ENCODE peak calls at places on chromosomes 6 and 20, in four cellular contexts. S, M, D and K are unnamed samples.
A peak's percentile ranks its signal among the peaks of the same experiment; 100 is the strongest.

GRCh38 chr6:127725821-127726220 is 148.8 kb downstream of the C6orf58 start:
- DNase-seq in S (no peak), M (no peak), D (no peak), K (no peak)

GRCh38 chr6:142469220-142469619 is 167.4 kb downstream of the ADGRG6 start:
- DNase-seq in S (no peak), M (no peak), D (no peak), K (no peak)

GRCh38 chr6:18415671-18416340 is 28.7 kb downstream of the RNF144B start:
- DNase-seq in M (no peak), D (no peak), S (no peak), K (no peak)

GRCh38 chr6:55319961-55320690 is 7.1 kb upstream of the GFRAL start:
- DNase-seq in S (no peak), M (no peak), D (no peak), K (no peak)

GRCh38 chr6:95648636-95649035 is 71.3 kb downstream of the MANEA start:
- DNase-seq in D (peak; percentile 46), M (no peak), S (no peak), K (no peak)

GRCh38 chr20:37383229-37383989 is 37.5 kb downstream of the SRC start:
- DNase-seq in D (no peak), S (no peak), M (peak; percentile 81), K (no peak)

GRCh38 chr20:4957187-4957586 is 44.1 kb downstream of the SLC23A2 start:
- DNase-seq in M (no peak), D (no peak), S (no peak), K (no peak)

GRCh38 chr6:83511901-83512681 is at the start of gene PRSS35:
- DNase-seq in D (peak; percentile 7), S (peak; percentile 29), M (peak; percentile 32), K (no peak)

GRCh38 chr6:47061631-47062300 is 19.6 kb upstream of the ADGRF1 start:
- DNase-seq in D (peak; percentile 72), S (no peak), M (no peak), K (no peak)

GRCh38 chr6:110650755-110651154 is 164.5 kb downstream of the CDK19 start:
- DNase-seq in S (no peak), D (no peak), M (no peak), K (no peak)

GRCh38 chr6:96015791-96016776 is at the start of gene FUT9:
- DNase-seq in D (no peak), S (no peak), M (no peak), K (no peak)

GRCh38 chr6:161882196-161882595 is 608.3 kb upstream of the AGPAT4 start:
- DNase-seq in M (no peak), D (no peak), S (no peak), K (no peak)

GRCh38 chr6:35297541-35298481 is at the start of gene DEF6:
- DNase-seq in M (peak; percentile 81), S (peak; percentile 95), D (peak; percentile 88), K (peak; percentile 35)

GRCh38 chr20:60249436-60249835 is 291.2 kb downstream of the CDH26 start:
- DNase-seq in M (no peak), D (no peak), S (no peak), K (peak; percentile 52)

GRCh38 chr6:149060300-149060984 is 257.1 kb upstream of the TAB2 start:
- DNase-seq in D (peak; percentile 20), S (no peak), M (no peak), K (no peak)

GRCh38 chr6:113103618-113104390 is 753.3 kb upstream of the MARCKS start:
- DNase-seq in S (no peak), M (no peak), D (no peak), K (no peak)

GRCh38 chr6:34331361-34332050 is 61.0 kb downstream of the NUDT3 start:
- DNase-seq in D (no peak), S (no peak), M (no peak), K (no peak)

GRCh38 chr20:34560141-34560523 is 1.6 kb downstream of the MAP1LC3A start:
- DNase-seq in D (no peak), S (no peak), M (no peak), K (no peak)

GRCh38 chr6:1630771-1631217 is 21.1 kb downstream of the FOXC1 start:
- DNase-seq in D (no peak), M (peak; percentile 75), S (peak; percentile 55), K (no peak)

GRCh38 chr6:118931436-118931835 is 3.5 kb downstream of the MCM9 start:
- DNase-seq in D (no peak), S (no peak), M (no peak), K (no peak)

GRCh38 chr6:150005761-150006651 is 19.3 kb downstream of the RAET1L start:
- DNase-seq in D (no peak), S (no peak), M (no peak), K (no peak)

GRCh38 chr20:48831702-48832422 is 4.1 kb upstream of the PREX1 start:
- DNase-seq in S (peak; percentile 48), D (no peak), M (no peak), K (no peak)

GRCh38 chr6:119311514-119312142 is 37.9 kb downstream of the MAN1A1 start:
- DNase-seq in D (no peak), M (no peak), S (peak; percentile 74), K (no peak)

GRCh38 chr6:170102038-170102437 is 188.8 kb downstream of the DLL1 start:
- DNase-seq in D (no peak), S (no peak), M (no peak), K (no peak)

GRCh38 chr6:23003671-23004598 is 434.6 kb downstream of the HDGFL1 start:
- DNase-seq in S (no peak), M (no peak), D (no peak), K (no peak)

GRCh38 chr6:143400258-143401059 is 50.0 kb downstream of the ADAT2 start:
- DNase-seq in S (no peak), M (no peak), D (peak; percentile 40), K (no peak)

GRCh38 chr20:6663104-6663503 is 104.4 kb upstream of the BMP2 start:
- DNase-seq in M (no peak), D (no peak), S (no peak), K (no peak)

GRCh38 chr20:63979549-63980316 is at the start of gene SAMD10:
- DNase-seq in M (no peak), D (peak; percentile 70), S (peak; percentile 63), K (no peak)

GRCh38 chr6:109197061-109197460 is 101.8 kb downstream of the CEP57L1 start:
- DNase-seq in S (no peak), M (no peak), D (no peak), K (no peak)

GRCh38 chr6:30541515-30542403 is 14.5 kb downstream of the GNL1 start:
- DNase-seq in S (peak; percentile 91), D (peak; percentile 76), M (peak; percentile 83), K (peak; percentile 74)
- H3K27ac ChIP-seq in S (no peak overlapping the region), D (no peak overlapping the region), M (no peak overlapping the region), K (no peak overlapping the region)

GRCh38 chr6:138970159-138970558 is 17.9 kb downstream of the REPS1 start:
- DNase-seq in M (no peak), S (no peak), D (no peak), K (no peak)

GRCh38 chr6:138972226-138972665 is 15.8 kb downstream of the REPS1 start:
- DNase-seq in D (no peak), S (no peak), M (no peak), K (no peak)

GRCh38 chr6:138971601-138972000 is 16.5 kb downstream of the REPS1 start:
- DNase-seq in D (no peak), S (no peak), M (no peak), K (no peak)

GRCh38 chr6:138973481-138974140 is 14.4 kb downstream of the REPS1 start:
- DNase-seq in S (no peak), M (no peak), D (no peak), K (no peak)

DNA sequence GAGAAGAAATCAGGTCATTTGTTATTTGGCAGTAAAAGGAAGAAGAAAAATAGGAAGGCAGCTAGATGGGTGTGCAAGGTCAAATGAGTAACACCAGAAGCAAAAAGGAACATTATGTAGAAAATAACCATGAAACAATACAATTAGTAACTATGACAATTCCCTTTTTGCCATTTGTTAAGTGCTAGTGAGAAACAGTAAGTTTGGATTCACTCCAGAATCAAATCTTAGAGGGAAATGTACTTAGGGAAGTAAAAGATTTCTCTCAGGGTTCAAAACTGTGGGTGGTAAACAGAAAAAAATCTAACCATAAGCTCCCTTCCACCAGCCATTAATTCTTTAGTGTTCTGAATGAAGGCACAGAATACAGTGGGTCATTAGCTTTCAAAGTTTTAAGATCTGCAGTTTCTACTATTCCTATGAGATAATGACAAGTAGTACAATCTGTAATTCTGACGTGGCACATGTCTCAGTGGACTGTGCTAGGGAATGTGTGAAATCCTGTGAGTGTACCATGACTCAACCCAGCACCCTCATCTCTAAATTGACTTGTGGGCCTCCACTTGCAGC is 17.1 kb downstream of the REPS1 start:
- DNase-seq in S (no peak), M (peak; percentile 55), D (no peak), K (peak; percentile 68)
- H3K4me1 ChIP-seq in S (no peaks in the 10 kb centered on the region), M (peaks cover 49% of the 10 kb centered on the region), D (no peaks in the 10 kb centered on the region), K (peaks cover 16% of the 10 kb centered on the region)

GRCh38 chr6:153002613-153003293 is at the start of gene MTRF1L:
- DNase-seq in S (peak; percentile 95), M (peak; percentile 94), D (peak; percentile 99), K (peak; percentile 82)
- TF ChIP-seq REST in S (no peak), M (no peak), D (no peak), K (no peak)

GRCh38 chr6:104108587-104108986 is 751.1 kb downstream of the HACE1 start:
- DNase-seq in S (no peak), D (no peak), M (no peak), K (no peak)

DNA sequence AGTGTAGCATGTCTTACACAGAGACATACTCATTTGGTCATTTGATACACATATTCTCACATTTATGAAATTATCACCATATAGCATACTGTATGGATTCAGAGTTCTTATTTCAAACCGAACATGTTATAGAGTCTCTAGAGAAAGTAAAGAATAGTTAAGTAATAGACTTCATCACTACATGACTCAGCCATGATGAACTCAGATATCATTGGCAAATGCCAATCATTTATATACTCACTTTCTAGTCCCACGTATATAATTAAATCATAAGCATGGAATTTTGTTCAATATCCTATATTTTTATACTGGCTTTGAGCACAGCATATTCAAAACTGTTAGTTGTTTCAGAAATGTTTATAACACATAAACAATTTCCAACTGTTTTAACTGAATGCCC is 749.9 kb downstream of the HACE1 start:
- DNase-seq in M (no peak), D (no peak), S (no peak), K (no peak)
- H3K27ac ChIP-seq in M (no peak overlapping the region), D (no peak overlapping the region), S (no peak overlapping the region), K (no peak overlapping the region)

DNA sequence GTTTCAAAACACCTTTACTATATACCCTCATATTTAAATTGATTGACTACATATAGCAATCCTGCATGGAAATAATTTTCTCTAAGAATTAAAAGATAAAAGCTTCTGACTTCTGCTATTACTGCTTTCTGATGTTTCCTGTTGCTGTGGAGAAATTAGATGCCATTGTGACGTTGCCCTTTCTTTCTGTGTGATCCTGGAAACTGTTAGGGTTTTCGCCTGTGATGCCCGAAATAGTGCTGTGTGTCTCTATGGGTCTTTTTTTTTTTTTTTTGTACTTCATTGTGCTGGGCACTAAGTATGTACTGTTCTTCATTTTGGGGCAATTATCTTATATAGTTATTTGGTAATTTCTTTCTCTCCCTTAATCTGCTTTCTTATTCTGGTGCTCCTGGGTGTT is 205.0 kb downstream of the ARID1B start:
- DNase-seq in M (no peak), S (no peak), D (no peak), K (no peak)
- H3K4me1 ChIP-seq in M (peaks cover 19% of the 10 kb centered on the region), S (peaks cover 4% of the 10 kb centered on the region), D (no peaks in the 10 kb centered on the region), K (peaks cover 39% of the 10 kb centered on the region)

GRCh38 chr6:71675386-71675785 is 211.0 kb upstream of the RIMS1 start:
- DNase-seq in M (no peak), D (no peak), S (no peak), K (no peak)
- TF ChIP-seq REST in M (no peak), D (no peak), S (no peak), K (no peak)